ENCODE peak calls at places on chromosome 4, in five cellular contexts. One of them, this sample, is unnamed.

GRCh38 chr4:118751634-118752293 is 66.6 kb downstream of the METTL14 start:
- DNase-seq in A549: no peak
- DNase-seq in HCT116: no peak
- DNase-seq in H1: no peak
- DNase-seq in K562: no peak
- DNase-seq in this sample: peak; percentile 55

GRCh38 chr4:89119836-89120235 is 8.5 kb downstream of the TIGD2 start:
- DNase-seq in A549: no peak
- DNase-seq in HCT116: no peak
- DNase-seq in H1: no peak
- DNase-seq in K562: no peak
- DNase-seq in this sample: peak; percentile 53

GRCh38 chr4:143355540-143356217 is 19.0 kb downstream of the GAB1 start:
- DNase-seq in A549: no peak
- DNase-seq in HCT116: no peak
- DNase-seq in H1: no peak
- DNase-seq in K562: no peak
- DNase-seq in this sample: peak; percentile 48

GRCh38 chr4:835148-836002 is 9.4 kb upstream of the CPLX1 start:
- DNase-seq in A549: no peak
- DNase-seq in HCT116: no peak
- DNase-seq in H1: no peak
- DNase-seq in K562: no peak
- DNase-seq in this sample: no peak

GRCh38 chr4:102503301-102503746 is 2.2 kb downstream of the NFKB1 start:
- DNase-seq in A549: peak; percentile 17
- DNase-seq in HCT116: no peak
- DNase-seq in H1: no peak
- DNase-seq in K562: peak; percentile 33
- DNase-seq in this sample: no peak

GRCh38 chr4:89294583-89295244 is 12.9 kb downstream of the GPRIN3 start:
- DNase-seq in A549: no peak
- DNase-seq in HCT116: no peak
- DNase-seq in H1: no peak
- DNase-seq in K562: no peak
- DNase-seq in this sample: no peak

GRCh38 chr4:139281212-139281611 is 1.2 kb upstream of the MGARP start:
- DNase-seq in A549: peak; percentile 14
- DNase-seq in HCT116: no peak
- DNase-seq in H1: no peak
- DNase-seq in K562: no peak
- DNase-seq in this sample: no peak

GRCh38 chr4:98504091-98504490 is 154.3 kb downstream of the TSPAN5 start:
- DNase-seq in A549: no peak
- DNase-seq in HCT116: no peak
- DNase-seq in H1: no peak
- DNase-seq in K562: no peak
- DNase-seq in this sample: no peak

GRCh38 chr4:52372269-52372668 is 286.8 kb downstream of the USP46 start:
- DNase-seq in A549: no peak
- DNase-seq in HCT116: no peak
- DNase-seq in H1: no peak
- DNase-seq in K562: no peak
- DNase-seq in this sample: no peak

DNA sequence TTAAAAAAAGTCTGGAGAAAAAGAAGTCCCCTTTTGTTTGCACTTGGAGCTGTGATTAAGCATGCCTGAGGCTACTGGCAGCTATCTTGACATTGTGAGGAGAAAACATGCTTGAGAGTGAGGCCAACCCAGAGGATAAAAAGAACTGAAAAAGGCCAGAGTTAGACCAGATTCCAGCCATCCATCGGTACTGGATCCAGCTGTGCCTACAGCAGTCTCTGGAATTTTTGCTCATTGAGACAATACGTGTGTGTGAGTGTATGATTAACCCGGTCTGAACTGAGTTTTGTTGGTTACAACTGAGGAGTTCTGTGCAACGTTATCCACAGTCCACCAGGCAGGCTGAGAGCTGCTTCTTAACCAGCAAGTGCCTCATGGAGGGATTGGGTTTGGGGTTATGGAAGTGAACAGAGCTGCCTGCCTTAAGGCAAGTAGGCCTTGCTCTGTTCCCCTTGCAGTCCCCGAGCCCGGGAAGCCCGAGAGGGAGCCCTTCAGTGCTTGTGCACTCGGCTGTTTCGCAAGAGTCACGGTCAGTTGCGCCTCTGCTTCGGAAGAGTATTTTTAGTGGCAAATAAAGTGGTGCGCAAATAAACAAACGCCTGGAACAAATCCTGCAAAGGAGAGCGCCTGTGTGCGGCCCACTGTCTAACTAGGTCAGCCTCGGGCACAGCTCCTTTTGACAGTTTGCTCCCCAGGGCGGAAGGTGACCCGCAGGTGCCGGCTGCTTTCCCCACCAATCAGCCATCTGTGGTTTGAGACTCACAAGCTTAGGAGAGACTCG is 57.1 kb downstream of the LGI2 start:
- DNase-seq in A549: peak; percentile 48
- DNase-seq in HCT116: no peak
- DNase-seq in H1: no peak
- DNase-seq in K562: no peak
- DNase-seq in this sample: peak; percentile 14
- TF ChIP-seq CEBPB in A549: peak; percentile 88
- TF ChIP-seq CEBPB in HCT116: no peak
- TF ChIP-seq CEBPB in H1: peak; percentile 82
- TF ChIP-seq CEBPB in K562: peak; percentile 59
- TF ChIP-seq CEBPB in this sample: peak; percentile 40

DNA sequence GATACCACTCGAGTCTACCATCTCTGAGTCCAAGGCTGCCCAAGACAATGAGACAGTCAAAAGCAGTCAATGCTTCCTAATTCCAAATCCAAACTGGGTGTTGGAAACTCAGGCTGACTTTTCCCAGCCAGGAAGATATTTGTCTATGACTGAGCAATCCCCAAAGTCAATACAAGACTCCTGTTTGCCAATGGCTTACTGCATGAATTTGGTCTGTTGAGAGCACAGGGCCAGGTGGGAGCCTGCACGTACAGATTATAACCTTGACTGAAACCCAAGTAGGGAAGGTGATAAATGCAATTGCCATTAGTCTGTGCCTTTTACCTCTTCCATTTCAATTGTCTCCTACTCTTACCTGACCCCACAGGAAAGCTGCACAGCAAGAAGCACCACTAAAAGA is 72.6 kb upstream of the PPARGC1A start:
- DNase-seq in A549: no peak
- DNase-seq in HCT116: no peak
- DNase-seq in H1: no peak
- DNase-seq in K562: no peak
- DNase-seq in this sample: no peak
- TF ChIP-seq CEBPB in A549: no peak
- TF ChIP-seq CEBPB in HCT116: no peak
- TF ChIP-seq CEBPB in H1: no peak
- TF ChIP-seq CEBPB in K562: no peak
- TF ChIP-seq CEBPB in this sample: no peak

GRCh38 chr4:182827166-182827565 is 90.0 kb downstream of the DCTD start:
- DNase-seq in A549: no peak
- DNase-seq in HCT116: no peak
- DNase-seq in H1: no peak
- DNase-seq in K562: no peak
- DNase-seq in this sample: no peak
- TF ChIP-seq CEBPB in A549: no peak
- TF ChIP-seq CEBPB in HCT116: no peak
- TF ChIP-seq CEBPB in H1: no peak
- TF ChIP-seq CEBPB in K562: no peak
- TF ChIP-seq CEBPB in this sample: no peak

GRCh38 chr4:40731792-40732245 is 17.9 kb upstream of the NSUN7 start:
- DNase-seq in A549: no peak
- DNase-seq in HCT116: no peak
- DNase-seq in H1: no peak
- DNase-seq in K562: no peak
- DNase-seq in this sample: no peak
- TF ChIP-seq CEBPB in A549: no peak
- TF ChIP-seq CEBPB in HCT116: no peak
- TF ChIP-seq CEBPB in H1: no peak
- TF ChIP-seq CEBPB in K562: no peak
- TF ChIP-seq CEBPB in this sample: no peak

GRCh38 chr4:124684301-124684700 is 28.2 kb downstream of the ANKRD50 start:
- DNase-seq in A549: no peak
- DNase-seq in HCT116: no peak
- DNase-seq in H1: no peak
- DNase-seq in K562: peak; percentile 5
- DNase-seq in this sample: peak; percentile 15

GRCh38 chr4:124685851-124686250 is 26.7 kb downstream of the ANKRD50 start:
- DNase-seq in A549: no peak
- DNase-seq in HCT116: no peak
- DNase-seq in H1: no peak
- DNase-seq in K562: no peak
- DNase-seq in this sample: no peak

GRCh38 chr4:124691801-124692200 is 20.7 kb downstream of the ANKRD50 start:
- DNase-seq in A549: no peak
- DNase-seq in HCT116: no peak
- DNase-seq in H1: no peak
- DNase-seq in K562: no peak
- DNase-seq in this sample: no peak

GRCh38 chr4:124686279-124686678 is 26.3 kb downstream of the ANKRD50 start:
- DNase-seq in A549: no peak
- DNase-seq in HCT116: no peak
- DNase-seq in H1: peak; percentile 41
- DNase-seq in K562: no peak
- DNase-seq in this sample: no peak
- TF ChIP-seq CEBPB in A549: no peak
- TF ChIP-seq CEBPB in HCT116: no peak
- TF ChIP-seq CEBPB in H1: no peak
- TF ChIP-seq CEBPB in K562: no peak
- TF ChIP-seq CEBPB in this sample: no peak